ENCODE peak calls at places on chromosomes 5 and 9, in ten cellular contexts. J, T, Q, Y, M, K, D, P, E and N are unnamed samples.

GRCh38 chr5:14665949-14666741 is 1.6 kb downstream of the OTULIN start:
- DNase-seq in D (no peak), P (no peak), Y (peak), M (no peak), Q (no peak), T (peak), E (peak), K (no peak), J (no peak), N (no peak)

GRCh38 chr9:2336055-2336454 is 285.5 kb upstream of the VLDLR start:
- DNase-seq in M (no peak), D (no peak), K (no peak), Q (no peak), J (peak), E (no peak), P (no peak), Y (peak), T (peak), N (no peak)

GRCh38 chr5:151483647-151484046 is 36.2 kb downstream of the SLC36A1 start:
- DNase-seq in P (no peak), E (no peak), M (no peak), K (no peak), T (no peak), D (no peak), Q (no peak), Y (no peak), J (no peak), N (no peak)

GRCh38 chr5:66440202-66440680 is 156.0 kb upstream of the MAST4 start:
- DNase-seq in D (no peak), Q (no peak), E (no peak), T (peak), J (no peak), K (no peak), M (no peak), Y (peak), P (peak), N (no peak)

GRCh38 chr9:121884057-121884512 is 209.0 kb downstream of the TTLL11 start:
- DNase-seq in Y (no peak), E (no peak), P (no peak), M (peak), J (no peak), T (no peak), Q (peak), K (no peak), D (no peak), N (no peak)

GRCh38 chr9:98191615-98192502 is 578 bp downstream of the CORO2A start:
- DNase-seq in J (no peak), Y (no peak), P (no peak), E (peak), D (no peak), M (no peak), Q (no peak), T (peak), K (no peak), N (no peak)

GRCh38 chr9:69758001-69758730 is 1.6 kb downstream of the PTAR1 start:
- DNase-seq in T (peak), Y (peak), Q (no peak), M (no peak), J (peak), D (no peak), P (no peak), K (no peak), E (no peak), N (peak)

GRCh38 chr5:105407190-105407589 is 1844.6 kb upstream of the NUDT12 start:
- DNase-seq in T (no peak), K (no peak), M (no peak), Q (no peak), Y (no peak), D (no peak), E (no peak), P (no peak), J (no peak), N (no peak)

GRCh38 chr9:127644943-127645342 is 32.9 kb downstream of the STXBP1 start:
- DNase-seq in M (no peak), Q (no peak), D (no peak), P (no peak), K (no peak), J (no peak), Y (peak), T (no peak), E (no peak), N (no peak)

GRCh38 chr5:169753795-169754194 is 116.7 kb downstream of the DOCK2 start:
- DNase-seq in K (no peak), M (no peak), Y (peak), T (peak), E (no peak), J (no peak), D (no peak), Q (no peak), P (no peak), N (no peak)

GRCh38 chr9:16868706-16869105 is 1.8 kb downstream of the BNC2 start:
- DNase-seq in P (no peak), Y (no peak), M (no peak), Q (no peak), J (no peak), D (no peak), E (no peak), T (peak), K (no peak), N (no peak)

GRCh38 chr5:163506726-163507125 is 1.3 kb downstream of the MAT2B start:
- DNase-seq in Y (peak), J (no peak), P (no peak), M (no peak), D (no peak), T (peak), E (no peak), Q (no peak), K (no peak), N (no peak)

GRCh38 chr5:40480392-40480791 is 199.3 kb upstream of the PTGER4 start:
- DNase-seq in Y (peak), P (no peak), T (no peak), M (no peak), E (no peak), J (no peak), Q (no peak), D (no peak), K (no peak), N (no peak)

GRCh38 chr9:132351404-132352050 is 3.3 kb downstream of the SETX start:
- DNase-seq in Q (no peak), Y (no peak), K (no peak), P (no peak), M (no peak), T (peak), E (no peak), J (no peak), D (no peak), N (no peak)

GRCh38 chr5:15425802-15426201 is 74.2 kb upstream of the FBXL7 start:
- DNase-seq in E (no peak), K (no peak), T (peak), M (no peak), P (no peak), Y (peak), J (no peak), Q (no peak), D (no peak), N (no peak)

GRCh38 chr5:43171926-43172325 is 20.1 kb upstream of the NIM1K start:
- DNase-seq in J (no peak), M (no peak), Q (no peak), E (no peak), Y (peak), K (no peak), T (peak), D (no peak), P (peak), N (no peak)

GRCh38 chr9:135167356-135167755 is 79.9 kb downstream of the OLFM1 start:
- DNase-seq in J (no peak), P (no peak), K (no peak), E (no peak), M (no peak), T (no peak), Y (no peak), D (no peak), Q (no peak), N (no peak)